ENCODE peak calls at places on chromosomes 3 and 15, in eight cellular contexts. I, J, C, Z, W, K, S and M are unnamed samples.
A peak's percentile ranks its signal among the peaks of the same experiment; 100 is the strongest.

GRCh38 chr15:101445562-101446526 is 43.7 kb downstream of the PCSK6 start:
- DNase-seq in I (no peak), J (peak; percentile 82), C (peak; percentile 92), Z (no peak), W (peak; percentile 83), K (peak; percentile 95), S (peak; percentile 71), M (no peak)

GRCh38 chr15:34841220-34841841 is 46.0 kb upstream of the ACTC1 start:
- DNase-seq in I (no peak), J (no peak), C (no peak), Z (no peak), W (no peak), K (no peak), S (no peak), M (no peak)

GRCh38 chr15:45134682-45135604 is 5.1 kb downstream of the DUOX1 start:
- DNase-seq in I (peak; percentile 64), J (no peak), C (no peak), Z (peak; percentile 67), W (no peak), K (no peak), S (no peak), M (no peak)

GRCh38 chr3:16347548-16347947 is 82.5 kb downstream of the OXNAD1 start:
- DNase-seq in I (no peak), J (no peak), C (no peak), Z (no peak), W (no peak), K (no peak), S (no peak), M (no peak)

GRCh38 chr3:153029350-153029749 is 132.7 kb upstream of the RAP2B start:
- DNase-seq in I (no peak), J (peak; percentile 86), C (peak; percentile 24), Z (no peak), W (no peak), K (peak; percentile 85), S (peak; percentile 46), M (no peak)

GRCh38 chr15:66433726-66434125 is 47.0 kb downstream of the MAP2K1 start:
- DNase-seq in I (no peak), J (peak; percentile 29), C (no peak), Z (no peak), W (no peak), K (no peak), S (no peak), M (no peak)

GRCh38 chr15:66780973-66781718 is 79.1 kb downstream of the SMAD6 start:
- DNase-seq in I (no peak), J (no peak), C (no peak), Z (no peak), W (no peak), K (no peak), S (no peak), M (no peak)

GRCh38 chr3:122563717-122564025 is 429 bp downstream of the PARP9 start:
- DNase-seq in I (peak; percentile 20), J (peak; percentile 16), C (no peak), Z (no peak), W (no peak), K (peak; percentile 8), S (peak; percentile 32), M (peak; percentile 34)

GRCh38 chr15:99476413-99477222 is 89.2 kb upstream of the MEF2A start:
- DNase-seq in I (peak; percentile 25), J (peak; percentile 98), C (peak; percentile 84), Z (no peak), W (peak; percentile 83), K (peak; percentile 99), S (peak; percentile 99), M (peak; percentile 49)

GRCh38 chr15:94912760-94913159 is 681.4 kb downstream of the MCTP2 start:
- DNase-seq in I (no peak), J (no peak), C (no peak), Z (no peak), W (no peak), K (no peak), S (no peak), M (no peak)

GRCh38 chr3:192918275-192918588 is 576 bp upstream of the MB21D2 start:
- DNase-seq in I (no peak), J (no peak), C (no peak), Z (no peak), W (no peak), K (no peak), S (no peak), M (no peak)

GRCh38 chr15:51735611-51736010 is 1.8 kb downstream of the LYSMD2 start:
- DNase-seq in I (no peak), J (no peak), C (no peak), Z (no peak), W (no peak), K (no peak), S (no peak), M (no peak)

GRCh38 chr3:11260460-11260859 is 11.7 kb upstream of the ATG7 start:
- DNase-seq in I (no peak), J (no peak), C (no peak), Z (no peak), W (no peak), K (no peak), S (no peak), M (no peak)

GRCh38 chr15:75195766-75196241 is 5.9 kb upstream of the C15orf39 start:
- DNase-seq in I (peak; percentile 53), J (no peak), C (no peak), Z (no peak), W (peak; percentile 38), K (no peak), S (no peak), M (no peak)

DNA sequence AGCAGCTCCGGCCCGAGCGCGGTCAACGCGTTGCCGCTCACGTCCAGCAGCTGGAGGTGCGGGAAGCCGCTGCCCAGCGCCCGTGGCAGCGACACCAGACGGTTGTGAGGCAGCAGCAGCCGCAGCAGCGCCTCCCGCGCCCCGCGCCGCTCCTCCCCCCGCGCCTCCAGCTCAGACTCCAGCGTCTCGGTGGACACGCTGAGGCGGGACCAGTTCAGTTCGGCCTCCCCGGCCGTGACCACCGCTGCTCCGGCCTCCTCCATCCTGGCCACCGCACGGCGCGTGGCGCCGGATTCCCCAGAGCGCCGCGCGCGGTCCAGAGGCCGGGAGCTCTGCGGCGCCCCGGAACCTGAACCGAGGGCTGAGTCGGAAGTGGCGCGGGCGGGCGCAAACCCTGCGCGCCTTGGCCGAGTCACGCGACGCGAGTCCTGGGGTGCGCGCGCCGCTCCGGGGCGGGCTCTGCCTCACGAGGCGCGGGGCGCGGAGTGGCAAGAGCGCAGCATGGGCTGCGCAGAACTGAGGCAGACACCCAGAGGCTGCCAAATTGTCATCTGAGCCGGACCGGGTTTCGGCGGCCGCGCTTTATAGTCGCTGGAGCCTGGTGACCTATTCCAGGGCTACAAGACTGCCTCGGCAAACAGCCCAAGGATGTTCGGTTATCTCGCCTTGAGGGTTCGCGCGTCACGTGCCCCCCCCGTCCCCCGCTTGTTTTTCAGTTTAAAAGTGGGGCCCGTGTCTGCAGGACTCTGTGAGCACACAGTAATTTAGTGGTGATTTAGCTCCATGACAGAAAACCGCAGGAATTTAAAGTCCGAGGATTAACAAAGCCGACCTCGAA is at the start of gene LRRC58:
- DNase-seq in I (peak; percentile 96), J (peak; percentile 94), C (peak; percentile 88), Z (peak; percentile 88), W (peak; percentile 95), K (peak; percentile 76), S (peak; percentile 90), M (peak; percentile 94)
- TF ChIP-seq CTCF in I (peak; percentile 31), J (no peak), C (peak; percentile 5), Z (peak; percentile 10), W (no peak), K (peak; percentile 52), S (peak; percentile 23), M (peak; percentile 30)

GRCh38 chr3:143634427-143634826 is 213.8 kb downstream of the SLC9A9 start:
- DNase-seq in I (no peak), J (no peak), C (no peak), Z (no peak), W (no peak), K (no peak), S (no peak), M (no peak)
- TF ChIP-seq CTCF in I (no peak), J (no peak), C (no peak), Z (no peak), W (no peak), K (no peak), S (no peak), M (no peak)

DNA sequence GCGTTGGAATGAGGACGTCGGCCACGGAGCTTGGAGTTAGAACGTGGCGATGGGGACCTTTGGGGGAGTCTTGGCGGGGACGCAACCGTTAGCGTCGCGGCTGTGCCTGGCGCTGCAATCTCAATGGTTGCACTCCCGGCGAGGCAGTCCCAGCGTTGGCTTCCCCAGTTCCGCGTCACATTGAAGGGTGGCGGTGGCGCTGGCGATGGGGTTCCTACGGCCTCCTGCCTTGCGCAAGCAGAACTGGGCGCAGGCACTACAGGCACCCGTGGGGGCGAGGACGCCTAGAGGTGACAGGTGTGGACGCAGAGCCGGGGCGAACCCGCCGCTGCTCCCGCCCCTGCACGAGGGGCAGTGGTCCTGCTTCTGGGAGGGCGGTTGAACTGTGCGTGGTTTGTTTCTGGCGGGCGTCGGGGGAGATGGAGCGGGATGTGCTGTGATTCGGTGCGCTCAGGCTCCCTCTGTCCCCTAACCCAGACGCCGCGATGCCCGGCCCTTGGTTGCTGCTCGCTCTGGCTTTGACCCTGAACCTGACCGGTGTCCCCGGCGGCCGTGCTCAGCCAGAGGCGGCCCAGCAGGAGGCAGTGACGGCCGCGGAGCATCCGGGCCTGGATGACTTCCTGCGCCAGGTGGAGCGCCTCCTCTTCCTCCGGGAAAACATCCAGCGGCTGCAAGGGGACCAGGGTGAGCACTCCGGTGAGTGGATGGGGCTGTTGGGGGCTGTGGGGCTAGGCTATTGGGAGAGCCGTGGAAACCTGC is 991 bp downstream of the TRH start:
- DNase-seq in I (peak; percentile 13), J (no peak), C (no peak), Z (peak; percentile 72), W (peak; percentile 65), K (no peak), S (no peak), M (no peak)
- TF ChIP-seq CTCF in I (no peak), J (no peak), C (no peak), Z (no peak), W (no peak), K (no peak), S (no peak), M (no peak)

GRCh38 chr3:119205685-119206084 is 32.3 kb downstream of the UPK1B start:
- DNase-seq in I (no peak), J (no peak), C (no peak), Z (no peak), W (no peak), K (no peak), S (no peak), M (no peak)

GRCh38 chr3:119205209-119205608 is 31.8 kb downstream of the UPK1B start:
- DNase-seq in I (no peak), J (no peak), C (no peak), Z (no peak), W (no peak), K (peak; percentile 12), S (peak; percentile 37), M (no peak)

GRCh38 chr3:119206611-119207511 is 33.5 kb downstream of the UPK1B start:
- DNase-seq in I (peak; percentile 20), J (no peak), C (no peak), Z (no peak), W (no peak), K (peak; percentile 90), S (no peak), M (no peak)

GRCh38 chr3:119211193-119211592 is 29.5 kb downstream of the B4GALT4 start:
- DNase-seq in I (no peak), J (no peak), C (no peak), Z (no peak), W (no peak), K (no peak), S (no peak), M (no peak)

DNA sequence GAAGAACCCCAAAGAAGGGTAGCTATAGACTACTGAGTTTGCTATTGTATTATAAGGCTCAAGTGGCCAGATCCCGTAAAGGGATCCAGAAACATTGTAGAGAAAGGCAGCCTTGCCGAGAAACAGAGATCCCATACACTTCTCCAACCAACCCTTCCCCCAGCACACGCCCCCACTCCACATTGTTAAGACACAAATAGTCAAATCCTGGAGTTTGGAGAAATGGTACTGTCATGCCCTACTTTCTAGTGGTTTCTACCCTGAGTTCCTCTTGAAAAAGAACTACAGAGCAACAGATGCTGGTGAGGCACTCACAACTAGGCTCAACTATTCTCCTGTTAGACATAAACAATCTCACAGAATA is 33.2 kb downstream of the B4GALT4 start:
- DNase-seq in I (no peak), J (no peak), C (no peak), Z (no peak), W (no peak), K (no peak), S (no peak), M (no peak)
- TF ChIP-seq CTCF in I (no peak), J (no peak), C (no peak), Z (no peak), W (no peak), K (no peak), S (no peak), M (no peak)